ENCODE peak calls at places on chromosomes 5 and 9, in seven cellular contexts. H is nephron progenitor cell; N is stimulated activated naive CD4-positive, alpha-beta T cell treated with Interleukin-2 at 50 U/mL for 16 hours; F is stimulated activated CD8-positive, alpha-beta memory T cell treated with anti-CD3 and anti-CD28 coated beads, Interleukin-15, amount 100 ng/mL, for 24 hours; S is NCI-H1417; M is stimulated activated naive CD8-positive, alpha-beta T cell treated with anti-CD3 and anti-CD28 coated beads, Interleukin-15, Interleukin-2, amounts not matched to agents 100 U/mL and 50 U/mL, for 24 hours; Q is NCI-H446 treated with DMSO at 0.1 percent for 48 hours. I is an unnamed sample.

GRCh38 chr9:128310461-128310860 is 11.8 kb downstream of the TRUB2 start:
- DNase-seq in H (no peak), N (no peak), F (no peak), S (no peak), M (no peak), Q (no peak), I (no peak)

GRCh38 chr9:100216178-100216787 is 117.2 kb downstream of the INVS start:
- DNase-seq in H (peak), N (peak), F (peak), S (peak), M (peak), Q (no peak), I (no peak)

GRCh38 chr9:1208185-1208584 is 158.0 kb downstream of the DMRT2 start:
- DNase-seq in H (no peak), N (no peak), F (no peak), S (no peak), M (no peak), Q (peak), I (peak)

GRCh38 chr5:55175781-55176175 is 2.8 kb upstream of the CDC20B start:
- DNase-seq in H (no peak), N (no peak), F (no peak), S (no peak), M (no peak), Q (no peak), I (no peak)

GRCh38 chr5:10278658-10279279 is 28.7 kb downstream of the CCT5 start:
- DNase-seq in H (no peak), N (no peak), F (no peak), S (no peak), M (no peak), Q (no peak), I (no peak)

GRCh38 chr5:75049581-75050274 is 2.6 kb downstream of the GCNT4 start:
- DNase-seq in H (peak), N (peak), F (no peak), S (no peak), M (peak), Q (no peak), I (no peak)

GRCh38 chr5:59034498-59035186 is 451.8 kb downstream of the RAB3C start:
- DNase-seq in H (no peak), N (no peak), F (no peak), S (no peak), M (no peak), Q (peak), I (no peak)

GRCh38 chr5:59766394-59766793 is 127.1 kb downstream of the PDE4D start:
- DNase-seq in H (no peak), N (no peak), F (no peak), S (peak), M (no peak), Q (peak), I (no peak)

GRCh38 chr9:115360122-115360521 is 242.2 kb upstream of the TNC start:
- DNase-seq in H (no peak), N (no peak), F (no peak), S (no peak), M (no peak), Q (no peak), I (no peak)

GRCh38 chr9:112034216-112034611 is 137.6 kb downstream of the UGCG start:
- DNase-seq in H (no peak), N (no peak), F (no peak), S (no peak), M (no peak), Q (no peak), I (no peak)

GRCh38 chr5:57157191-57157590 is 16.7 kb upstream of the GPBP1 start:
- DNase-seq in H (no peak), N (no peak), F (no peak), S (no peak), M (no peak), Q (no peak), I (no peak)

GRCh38 chr9:112443200-112443599 is 43.4 kb upstream of the KIAA1958 start:
- DNase-seq in H (no peak), N (peak), F (no peak), S (no peak), M (no peak), Q (no peak), I (no peak)

GRCh38 chr9:91036826-91037510 is 235.3 kb downstream of the SYK start:
- DNase-seq in H (peak), N (peak), F (peak), S (peak), M (peak), Q (no peak), I (peak)

GRCh38 chr9:22170162-22170932 is 161.2 kb upstream of the CDKN2B start:
- DNase-seq in H (no peak), N (no peak), F (no peak), S (no peak), M (no peak), Q (no peak), I (peak)

GRCh38 chr5:175823731-175824525 is 47.5 kb upstream of the CPLX2 start:
- DNase-seq in H (peak), N (no peak), F (no peak), S (peak), M (no peak), Q (no peak), I (no peak)

GRCh38 chr9:132008184-132008781 is 71.4 kb downstream of the MED27 start:
- DNase-seq in H (no peak), N (no peak), F (no peak), S (no peak), M (no peak), Q (no peak), I (peak)

GRCh38 chr5:14574124-14574523 is 7.5 kb upstream of the OTULINL start:
- DNase-seq in H (no peak), N (no peak), F (no peak), S (no peak), M (no peak), Q (peak), I (no peak)

GRCh38 chr5:30918171-30918570 is 275.3 kb upstream of the CDH6 start:
- DNase-seq in H (no peak), N (no peak), F (no peak), S (no peak), M (no peak), Q (no peak), I (peak)

GRCh38 chr5:83967417-83967816 is 246.8 kb upstream of the HAPLN1 start:
- DNase-seq in H (no peak), N (no peak), F (no peak), S (no peak), M (no peak), Q (no peak), I (no peak)

GRCh38 chr5:176619203-176619568 is 9.2 kb upstream of the GPRIN1 start:
- DNase-seq in H (peak), N (peak), F (peak), S (peak), M (peak), Q (no peak), I (no peak)

GRCh38 chr5:91074615-91075014 is 308.5 kb downstream of the ARRDC3 start:
- DNase-seq in H (no peak), N (no peak), F (no peak), S (no peak), M (no peak), Q (no peak), I (peak)

GRCh38 chr5:97666767-97667166 is 483.7 kb upstream of the RIOK2 start:
- DNase-seq in H (no peak), N (no peak), F (no peak), S (no peak), M (no peak), Q (no peak), I (no peak)

GRCh38 chr5:158967566-158967965 is 132.2 kb downstream of the EBF1 start:
- DNase-seq in H (no peak), N (no peak), F (no peak), S (no peak), M (no peak), Q (no peak), I (peak)

GRCh38 chr5:56314536-56314935 is 81.4 kb upstream of the ANKRD55 start:
- DNase-seq in H (no peak), N (peak), F (no peak), S (no peak), M (peak), Q (no peak), I (no peak)

GRCh38 chr5:170491479-170491878 is 12.3 kb upstream of the KCNIP1 start:
- DNase-seq in H (no peak), N (no peak), F (no peak), S (no peak), M (no peak), Q (no peak), I (peak)

GRCh38 chr5:71802673-71803072 is 83.6 kb downstream of the CARTPT start:
- DNase-seq in H (no peak), N (no peak), F (no peak), S (no peak), M (no peak), Q (no peak), I (no peak)

GRCh38 chr9:130663258-130664171 is 879 bp upstream of the PRDM12 start:
- DNase-seq in H (peak), N (no peak), F (no peak), S (peak), M (peak), Q (no peak), I (no peak)